ENCODE peak calls at places on chromosomes 2 and 18, in five cellular contexts. One of them, this sample, is unnamed. For H3K4me1, the result is how much of the 10 kb centered on the place peaks cover.

GRCh38 chr2:241868661-241869081 is 858 bp upstream of the RTP5 start:
- DNase-seq in HepG2: no peak
- DNase-seq in GM12878: no peak
- DNase-seq in H1: no peak
- DNase-seq in K562: no peak
- DNase-seq in this sample: no peak

GRCh38 chr18:35983147-35983546 is 10.7 kb downstream of the RMP24 start:
- DNase-seq in GM12878: no peak
- DNase-seq in HepG2: no peak
- DNase-seq in H1: no peak
- DNase-seq in K562: no peak
- DNase-seq in this sample: peak

GRCh38 chr2:236350426-236350825 is 86.2 kb upstream of the ASB18 start:
- DNase-seq in K562: no peak
- DNase-seq in HepG2: no peak
- DNase-seq in GM12878: no peak
- DNase-seq in H1: no peak
- DNase-seq in this sample: no peak

GRCh38 chr18:73766915-73767314 is 380.7 kb downstream of the FBXO15 start:
- DNase-seq in HepG2: no peak
- DNase-seq in H1: no peak
- DNase-seq in GM12878: no peak
- DNase-seq in K562: no peak
- DNase-seq in this sample: no peak

GRCh38 chr2:140747665-140748064 is 1383.2 kb downstream of the LRP1B start:
- DNase-seq in K562: no peak
- DNase-seq in HepG2: no peak
- DNase-seq in GM12878: peak
- DNase-seq in H1: no peak
- DNase-seq in this sample: no peak

GRCh38 chr18:54825626-54826344 is 2.5 kb upstream of the RAB27B start:
- DNase-seq in K562: no peak
- DNase-seq in H1: no peak
- DNase-seq in HepG2: no peak
- DNase-seq in GM12878: no peak
- DNase-seq in this sample: no peak

GRCh38 chr2:25362564-25363145 is 20.9 kb upstream of the DNMT3A start:
- DNase-seq in GM12878: peak
- DNase-seq in HepG2: no peak
- DNase-seq in H1: no peak
- DNase-seq in K562: no peak
- DNase-seq in this sample: peak

GRCh38 chr2:102809291-102810189 is 47.7 kb downstream of the TMEM182 start:
- DNase-seq in K562: no peak
- DNase-seq in HepG2: peak
- DNase-seq in H1: no peak
- DNase-seq in GM12878: no peak
- DNase-seq in this sample: no peak

GRCh38 chr2:100818003-100818605 is 1.8 kb upstream of the NPAS2 start:
- DNase-seq in HepG2: no peak
- DNase-seq in H1: no peak
- DNase-seq in GM12878: no peak
- DNase-seq in K562: no peak
- DNase-seq in this sample: no peak

GRCh38 chr18:22839488-22839930 is 93.6 kb upstream of the RBBP8 start:
- DNase-seq in GM12878: no peak
- DNase-seq in HepG2: no peak
- DNase-seq in K562: no peak
- DNase-seq in H1: no peak
- DNase-seq in this sample: no peak

GRCh38 chr18:33844232-33844631 is 266.2 kb downstream of the ASXL3 start:
- DNase-seq in K562: no peak
- DNase-seq in GM12878: no peak
- DNase-seq in HepG2: no peak
- DNase-seq in H1: no peak
- DNase-seq in this sample: no peak

GRCh38 chr18:59951591-59951990 is 51.8 kb downstream of the PMAIP1 start:
- DNase-seq in H1: no peak
- DNase-seq in HepG2: no peak
- DNase-seq in GM12878: no peak
- DNase-seq in K562: no peak
- DNase-seq in this sample: no peak

GRCh38 chr2:10225291-10226031 is 77.2 kb upstream of the HPCAL1 start:
- DNase-seq in GM12878: no peak
- DNase-seq in K562: no peak
- DNase-seq in HepG2: no peak
- DNase-seq in H1: no peak
- DNase-seq in this sample: peak

GRCh38 chr2:590214-591175 is 86.7 kb downstream of the TMEM18 start:
- DNase-seq in GM12878: no peak
- DNase-seq in H1: no peak
- DNase-seq in HepG2: no peak
- DNase-seq in K562: no peak
- DNase-seq in this sample: no peak

GRCh38 chr18:49241852-49242251 is 218.6 kb downstream of the DYM start:
- DNase-seq in GM12878: no peak
- DNase-seq in HepG2: no peak
- DNase-seq in H1: no peak
- DNase-seq in K562: no peak
- DNase-seq in this sample: no peak

GRCh38 chr2:239688840-239689239 is 288.0 kb upstream of the HDAC4 start:
- DNase-seq in K562: no peak
- DNase-seq in H1: no peak
- DNase-seq in GM12878: no peak
- DNase-seq in HepG2: no peak
- DNase-seq in this sample: no peak

GRCh38 chr2:179995735-179996134 is 11.4 kb downstream of the CWC22 start:
- DNase-seq in HepG2: no peak
- DNase-seq in GM12878: peak
- DNase-seq in H1: no peak
- DNase-seq in K562: no peak
- DNase-seq in this sample: no peak

GRCh38 chr18:1930291-1931270 is 640.7 kb downstream of the METTL4 start:
- DNase-seq in HepG2: no peak
- DNase-seq in H1: no peak
- DNase-seq in K562: no peak
- DNase-seq in GM12878: no peak
- DNase-seq in this sample: no peak

GRCh38 chr2:132804045-132804444 is 134.0 kb upstream of the LYPD1 start:
- DNase-seq in GM12878: no peak
- DNase-seq in K562: no peak
- DNase-seq in H1: no peak
- DNase-seq in HepG2: no peak
- DNase-seq in this sample: peak

GRCh38 chr2:238259085-238260020 is 19.5 kb upstream of the HES6 start:
- DNase-seq in GM12878: no peak
- DNase-seq in K562: no peak
- DNase-seq in H1: no peak
- DNase-seq in HepG2: peak
- DNase-seq in this sample: no peak

GRCh38 chr2:86671304-86671981 is 47.8 kb upstream of the RNF103 start:
- DNase-seq in K562: no peak
- DNase-seq in H1: no peak
- DNase-seq in GM12878: no peak
- DNase-seq in HepG2: peak
- DNase-seq in this sample: no peak

GRCh38 chr2:71613953-71614925 is 160.9 kb downstream of the DYSF start:
- DNase-seq in K562: no peak
- DNase-seq in H1: no peak
- DNase-seq in GM12878: no peak
- DNase-seq in HepG2: no peak
- DNase-seq in this sample: no peak

GRCh38 chr2:9262671-9263171 is 56.1 kb downstream of the ASAP2 start:
- DNase-seq in H1: no peak
- DNase-seq in K562: no peak
- DNase-seq in HepG2: no peak
- DNase-seq in GM12878: no peak
- DNase-seq in this sample: no peak

GRCh38 chr2:233773854-233774253 is 4.3 kb upstream of the MROH2A start:
- DNase-seq in HepG2: no peak
- DNase-seq in H1: no peak
- DNase-seq in GM12878: no peak
- DNase-seq in K562: no peak
- DNase-seq in this sample: no peak

GRCh38 chr2:45450633-45451032 is 160.4 kb downstream of the SRBD1 start:
- DNase-seq in GM12878: no peak
- DNase-seq in HepG2: no peak
- DNase-seq in K562: no peak
- DNase-seq in H1: no peak
- DNase-seq in this sample: no peak

DNA sequence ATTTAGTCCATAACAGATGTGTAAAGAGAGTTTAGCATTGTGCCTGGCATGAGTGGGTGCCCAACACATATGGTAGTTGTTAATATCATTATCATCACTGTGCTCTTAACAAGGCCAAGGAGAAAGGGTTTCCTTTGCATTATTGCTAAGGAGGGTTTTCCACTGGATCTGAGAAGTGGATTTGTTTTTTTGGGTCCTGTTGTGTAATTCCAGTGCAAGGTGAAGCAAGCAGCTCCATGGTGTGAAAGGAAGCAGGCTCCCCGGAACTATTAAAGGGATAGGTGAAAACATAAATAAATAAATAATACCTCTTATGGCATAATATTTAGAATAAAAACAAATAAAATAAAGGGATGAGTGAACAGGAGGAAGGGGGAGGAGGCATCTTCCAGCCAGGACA is 65.3 kb downstream of the MTCL1 start:
- DNase-seq in HepG2: no peak
- DNase-seq in K562: no peak
- DNase-seq in GM12878: no peak
- DNase-seq in H1: no peak
- DNase-seq in this sample: no peak
- TF ChIP-seq CREB1 in HepG2: no peak
- TF ChIP-seq CREB1 in K562: no peak
- TF ChIP-seq CREB1 in GM12878: no peak
- TF ChIP-seq CREB1 in H1: no peak
- TF ChIP-seq CREB1 in this sample: no peak

DNA sequence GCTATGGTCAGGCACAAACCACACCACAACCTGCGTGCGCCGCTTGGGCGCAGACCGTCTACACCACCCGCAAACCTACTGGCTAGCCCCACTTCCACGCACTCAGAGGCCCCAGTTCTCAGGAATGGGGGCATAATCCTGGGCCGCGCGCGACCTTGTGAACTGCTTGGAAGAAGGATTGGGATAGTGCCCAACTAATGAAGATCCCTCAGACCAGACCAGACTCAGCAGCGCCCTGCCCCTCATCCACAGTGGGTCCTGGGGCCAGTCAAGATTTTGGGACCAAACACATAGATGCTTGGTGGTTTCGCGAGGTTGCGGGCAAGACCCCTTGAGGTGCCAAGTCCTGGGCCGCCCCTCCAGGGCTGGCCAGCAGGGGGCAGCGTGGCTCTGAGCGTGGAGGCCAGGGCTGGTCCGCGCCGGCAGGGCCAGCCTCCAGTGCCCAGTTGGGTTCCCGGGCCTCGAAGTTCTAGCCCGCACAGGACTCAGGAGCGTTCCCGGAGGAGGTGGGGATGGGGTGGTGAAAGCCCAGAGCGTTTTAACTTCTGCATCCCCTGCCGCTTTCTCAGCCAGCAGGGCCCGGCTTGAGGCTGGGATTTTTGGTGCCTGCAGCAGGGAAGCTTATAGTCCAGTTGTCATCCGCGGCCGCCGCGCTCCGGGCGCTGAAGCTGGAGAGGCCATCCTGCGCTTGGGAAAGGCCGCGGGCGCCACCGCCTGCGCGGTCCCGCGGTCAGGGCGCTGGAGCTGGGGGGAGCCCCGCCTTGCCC is 8.3 kb downstream of the OSR1 start:
- DNase-seq in K562: peak
- DNase-seq in H1: no peak
- DNase-seq in HepG2: peak
- DNase-seq in GM12878: no peak
- DNase-seq in this sample: peak
- TF ChIP-seq EZH2 in K562: no peak
- TF ChIP-seq EZH2 in H1: peak
- TF ChIP-seq EZH2 in HepG2: no peak
- TF ChIP-seq EZH2 in GM12878: no peak
- TF ChIP-seq EZH2 in this sample: no peak

GRCh38 chr2:218311908-218312756 is 19.8 kb upstream of the TMBIM1 start:
- DNase-seq in GM12878: no peak
- DNase-seq in H1: no peak
- DNase-seq in K562: no peak
- DNase-seq in HepG2: peak
- DNase-seq in this sample: no peak
- H3K4me1 ChIP-seq in GM12878: under half
- H3K4me1 ChIP-seq in H1: under half
- H3K4me1 ChIP-seq in K562: under half
- H3K4me1 ChIP-seq in HepG2: half or more
- H3K4me1 ChIP-seq in this sample: under half

DNA sequence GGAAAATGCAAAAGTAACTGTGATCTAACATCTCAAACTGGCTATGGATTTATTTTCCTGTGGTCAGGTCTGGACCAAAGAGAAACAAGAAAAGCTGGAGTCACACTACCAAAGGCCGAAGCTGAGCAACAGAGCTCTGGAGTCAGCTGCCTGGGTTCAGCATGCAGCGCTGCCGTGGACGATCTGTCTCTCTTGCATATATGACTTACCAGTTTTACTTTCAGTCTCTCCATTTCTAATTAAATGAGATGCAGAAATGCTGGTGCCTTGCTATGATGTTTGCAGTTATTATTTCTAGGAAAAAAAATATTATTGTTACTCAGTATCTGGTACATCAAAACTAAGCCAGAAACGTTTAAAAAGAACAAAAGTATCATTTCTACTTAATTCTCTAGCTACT is 813.2 kb downstream of the RNF144A start:
- DNase-seq in H1: no peak
- DNase-seq in GM12878: no peak
- DNase-seq in K562: no peak
- DNase-seq in HepG2: no peak
- DNase-seq in this sample: no peak
- TF ChIP-seq CREB1 in H1: no peak
- TF ChIP-seq CREB1 in GM12878: no peak
- TF ChIP-seq CREB1 in K562: no peak
- TF ChIP-seq CREB1 in HepG2: no peak
- TF ChIP-seq CREB1 in this sample: no peak

GRCh38 chr2:118850171-118850900 is 2.9 kb upstream of the EN1 start:
- DNase-seq in H1: no peak
- DNase-seq in K562: no peak
- DNase-seq in HepG2: no peak
- DNase-seq in GM12878: no peak
- DNase-seq in this sample: peak

GRCh38 chr2:118847447-118848172 is at the start of gene EN1:
- DNase-seq in HepG2: no peak
- DNase-seq in GM12878: no peak
- DNase-seq in H1: no peak
- DNase-seq in K562: peak
- DNase-seq in this sample: peak

GRCh38 chr2:118846667-118847446 is 591 bp downstream of the EN1 start:
- DNase-seq in H1: no peak
- DNase-seq in K562: peak
- DNase-seq in HepG2: no peak
- DNase-seq in GM12878: no peak
- DNase-seq in this sample: peak

GRCh38 chr2:118849226-118850170 is 2.0 kb upstream of the EN1 start:
- DNase-seq in H1: no peak
- DNase-seq in GM12878: no peak
- DNase-seq in K562: no peak
- DNase-seq in HepG2: no peak
- DNase-seq in this sample: peak

GRCh38 chr2:118848381-118849225 is 1.2 kb upstream of the EN1 start:
- DNase-seq in H1: no peak
- DNase-seq in K562: no peak
- DNase-seq in GM12878: no peak
- DNase-seq in HepG2: no peak
- DNase-seq in this sample: peak
- TF ChIP-seq EZH2 in H1: peak
- TF ChIP-seq EZH2 in K562: no peak
- TF ChIP-seq EZH2 in GM12878: no peak
- TF ChIP-seq EZH2 in HepG2: no peak
- TF ChIP-seq EZH2 in this sample: peak